ENCODE peak calls at places on chromosomes 4 and X, in ten cellular contexts. X, I, U, O, S, H, M, N, L and G are unnamed samples.

GRCh38 chrX:68079961-68080360 is 353.3 kb downstream of the OPHN1 start:
- DNase-seq in X (no peak), U (no peak), L (no peak), O (no peak), H (no peak), N (no peak), I (no peak), S (no peak), M (no peak), G (no peak)

GRCh38 chr4:128688025-128688721 is 121.3 kb upstream of the JADE1 start:
- DNase-seq in M (no peak), L (no peak), S (no peak), H (no peak), O (no peak), U (no peak), N (no peak), X (no peak), I (no peak), G (no peak)

GRCh38 chrX:74925210-74926088 is at the start of gene NEXMIF:
- DNase-seq in S (peak; percentile 70), X (peak; percentile 79), H (no peak), U (no peak), O (no peak), L (no peak), I (peak; percentile 62), N (peak; percentile 2), M (peak; percentile 29), G (peak; percentile 37)

GRCh38 chrX:116239944-116240391 is 69.4 kb downstream of the AGTR2 start:
- DNase-seq in I (no peak), X (no peak), S (no peak), M (no peak), N (no peak), U (no peak), L (no peak), O (no peak), H (peak; percentile 37), G (no peak)

GRCh38 chr4:134365852-134366251 is 164.3 kb upstream of the PABPC4L start:
- DNase-seq in I (no peak), H (no peak), N (no peak), L (no peak), X (no peak), O (no peak), M (no peak), S (no peak), U (no peak), G (no peak)

GRCh38 chrX:72685810-72686465 is 28.2 kb downstream of the PHKA1 start:
- DNase-seq in O (no peak), S (no peak), M (no peak), X (no peak), L (no peak), I (no peak), U (no peak), H (peak; percentile 0), N (no peak), G (no peak)

GRCh38 chr4:8607603-8608481 is 15.3 kb downstream of the CPZ start:
- DNase-seq in X (peak; percentile 84), U (peak; percentile 14), M (no peak), O (no peak), L (no peak), H (no peak), S (peak; percentile 63), I (peak; percentile 85), N (no peak), G (peak; percentile 12)

GRCh38 chrX:149715468-149715867 is 3.6 kb downstream of the MAGEA11 start:
- DNase-seq in L (no peak), U (no peak), S (no peak), I (no peak), O (no peak), H (no peak), M (no peak), X (no peak), N (no peak), G (no peak)

GRCh38 chr4:157012296-157012695 is 40.7 kb upstream of the PDGFC start:
- DNase-seq in X (no peak), O (no peak), N (no peak), L (no peak), H (no peak), I (no peak), U (no peak), M (no peak), S (no peak), G (no peak)

GRCh38 chr4:79178770-79179169 is 147.1 kb downstream of the NAA11 start:
- DNase-seq in S (no peak), U (no peak), O (no peak), M (no peak), N (no peak), L (no peak), I (no peak), X (no peak), H (peak; percentile 4), G (peak; percentile 48)

GRCh38 chr4:89218587-89218986 is 89.0 kb downstream of the GPRIN3 start:
- DNase-seq in N (no peak), I (no peak), U (no peak), O (no peak), H (no peak), L (no peak), S (no peak), X (no peak), M (no peak), G (no peak)

GRCh38 chr4:79757580-79757979 is 315.4 kb downstream of the ANTXR2 start:
- DNase-seq in L (no peak), U (no peak), X (no peak), N (no peak), I (no peak), H (peak; percentile 0), S (no peak), O (no peak), M (no peak), G (no peak)

GRCh38 chr4:40553995-40554394 is 75.7 kb downstream of the RBM47 start:
- DNase-seq in X (peak; percentile 81), S (no peak), M (no peak), U (no peak), H (no peak), I (no peak), O (no peak), L (no peak), N (no peak), G (no peak)

GRCh38 chr4:61614256-61614655 is 414.1 kb downstream of the ADGRL3 start:
- DNase-seq in S (no peak), N (no peak), X (no peak), I (no peak), L (no peak), M (no peak), U (no peak), O (no peak), H (no peak), G (no peak)

GRCh38 chr4:101066586-101066985 is 280.7 kb downstream of the PPP3CA start:
- DNase-seq in U (no peak), S (no peak), X (no peak), N (no peak), O (no peak), L (no peak), I (no peak), H (no peak), M (no peak), G (no peak)

GRCh38 chr4:153499005-153499404 is 32.8 kb downstream of the TMEM131L start:
- DNase-seq in I (no peak), L (no peak), S (no peak), O (no peak), N (no peak), H (no peak), X (no peak), M (no peak), U (no peak), G (no peak)

GRCh38 chrX:153946910-153947769 is 2.7 kb upstream of the RENBP start:
- DNase-seq in L (peak; percentile 59), U (peak; percentile 71), H (peak; percentile 78), M (peak; percentile 77), O (peak; percentile 67), S (peak; percentile 78), N (no peak), I (peak; percentile 88), X (peak; percentile 93), G (peak; percentile 74)

GRCh38 chrX:71493111-71493613 is 39.7 kb upstream of the OGT start:
- DNase-seq in H (peak; percentile 64), U (no peak), N (no peak), S (no peak), L (no peak), O (no peak), I (no peak), M (peak; percentile 31), X (no peak), G (no peak)

GRCh38 chr4:128917781-128918180 is 108.3 kb downstream of the JADE1 start:
- DNase-seq in X (no peak), M (no peak), U (no peak), I (no peak), H (no peak), O (no peak), N (no peak), L (no peak), S (no peak), G (no peak)

GRCh38 chrX:24131476-24131875 is 18.1 kb upstream of the ZFX start:
- DNase-seq in S (no peak), U (no peak), M (no peak), H (no peak), X (peak; percentile 27), O (no peak), I (no peak), N (no peak), L (no peak), G (no peak)

GRCh38 chrX:68865300-68865699 is 36.5 kb downstream of the EFNB1 start:
- DNase-seq in U (no peak), S (no peak), N (no peak), H (no peak), O (no peak), M (no peak), L (no peak), X (no peak), I (no peak), G (no peak)

GRCh38 chr4:71472946-71473345 is 134.1 kb downstream of the SLC4A4 start:
- DNase-seq in I (no peak), X (no peak), S (no peak), U (no peak), O (peak; percentile 0), L (no peak), H (peak; percentile 72), N (no peak), M (no peak), G (no peak)

GRCh38 chrX:154733072-154733425 is 17.8 kb downstream of the GAB3 start:
- DNase-seq in U (no peak), O (no peak), M (no peak), I (no peak), N (no peak), S (no peak), X (no peak), L (no peak), H (peak; percentile 40), G (no peak)

GRCh38 chrX:9379697-9380551 is 84.9 kb upstream of the TBL1X start:
- DNase-seq in H (peak; percentile 4), X (no peak), O (peak; percentile 39), L (no peak), N (no peak), U (no peak), M (no peak), S (no peak), I (no peak), G (no peak)

GRCh38 chrX:70656304-70656703 is 211.7 kb downstream of the DLG3 start:
- DNase-seq in O (no peak), L (no peak), N (no peak), H (no peak), I (no peak), S (no peak), U (no peak), X (no peak), M (no peak), G (no peak)

GRCh38 chrX:63050225-63050624 is 300.9 kb downstream of the SPIN4 start:
- DNase-seq in H (no peak), X (no peak), L (no peak), I (no peak), O (no peak), U (no peak), M (no peak), N (no peak), S (no peak), G (no peak)

GRCh38 chr4:10736895-10737294 is 52.3 kb upstream of the CLNK start:
- DNase-seq in S (no peak), O (no peak), I (no peak), N (no peak), X (no peak), L (no peak), M (no peak), U (no peak), H (no peak), G (no peak)

GRCh38 chr4:105679186-105679585 is 29.3 kb downstream of the INTS12 start:
- DNase-seq in H (no peak), M (no peak), U (no peak), N (no peak), O (no peak), S (no peak), L (no peak), X (no peak), I (no peak), G (no peak)